ENCODE peak calls at places on chromosomes 1 and 21, in six cellular contexts. Q is esophagus squamous epithelium; D is tibial nerve; Y is spleen; J is CD8-positive, alpha-beta T cell; V is stomach. M is an unnamed sample.

GRCh38 chr1:99441234-99442095 is 177.2 kb downstream of the PLPPR4 start:
- DNase-seq in Q (no peak), D (no peak), Y (no peak), J (no peak), V (no peak), M (no peak)

GRCh38 chr1:185426761-185427698 is 110.0 kb upstream of the IVNS1ABP start:
- DNase-seq in Q (no peak), D (peak), Y (no peak), J (no peak), V (no peak), M (no peak)

GRCh38 chr21:14968821-14969220 is 96.0 kb downstream of the NRIP1 start:
- DNase-seq in Q (no peak), D (no peak), Y (no peak), J (no peak), V (no peak), M (no peak)

GRCh38 chr1:47837866-47838561 is 159.2 kb downstream of the TRABD2B start:
- DNase-seq in Q (no peak), D (no peak), Y (peak), J (no peak), V (peak), M (peak)

GRCh38 chr1:2384941-2385481 is 6.3 kb downstream of the MORN1 start:
- DNase-seq in Q (no peak), D (no peak), Y (peak), J (no peak), V (no peak), M (no peak)

GRCh38 chr1:100736324-100736723 is 16.8 kb downstream of the VCAM1 start:
- DNase-seq in Q (no peak), D (no peak), Y (no peak), J (no peak), V (no peak), M (no peak)

GRCh38 chr21:34836933-34837505 is 168.2 kb downstream of the CLIC6 start:
- DNase-seq in Q (no peak), D (no peak), Y (no peak), J (no peak), V (no peak), M (no peak)

GRCh38 chr21:31872452-31873274 is at the start of gene HUNK:
- DNase-seq in Q (no peak), D (no peak), Y (peak), J (no peak), V (no peak), M (peak)

GRCh38 chr1:18949689-18950414 is 6.6 kb downstream of the IFFO2 start:
- DNase-seq in Q (no peak), D (no peak), Y (no peak), J (no peak), V (no peak), M (no peak)

GRCh38 chr1:180580237-180580636 is 21.5 kb downstream of the OVAAL start:
- DNase-seq in Q (no peak), D (no peak), Y (no peak), J (no peak), V (peak), M (peak)

DNA sequence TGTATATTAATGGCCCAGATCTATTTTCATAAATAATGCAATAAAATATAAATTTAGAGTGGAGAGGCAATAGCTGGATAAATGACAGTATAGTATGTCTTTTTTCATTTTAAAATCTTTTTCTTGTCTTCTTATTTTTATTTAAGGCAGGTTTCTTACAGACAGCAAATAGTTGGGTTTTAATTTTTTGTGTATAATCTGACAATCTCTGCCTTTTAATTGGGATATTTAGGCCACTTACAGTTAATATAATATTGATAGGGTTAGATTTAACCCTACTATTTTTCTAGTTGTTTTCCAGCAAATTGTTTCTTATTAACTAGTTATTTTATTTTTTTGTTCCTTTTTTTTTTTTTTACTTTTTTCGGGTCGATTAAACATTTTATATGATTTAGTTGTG is 23.3 kb upstream of the KCTD3 start:
- DNase-seq in Q (no peak), D (no peak), Y (no peak), J (no peak), V (no peak), M (no peak)
- H3K27ac ChIP-seq in Q (no peak), D (no peak), Y (no peak), J (no peak), V (no peak), M (no peak)

DNA sequence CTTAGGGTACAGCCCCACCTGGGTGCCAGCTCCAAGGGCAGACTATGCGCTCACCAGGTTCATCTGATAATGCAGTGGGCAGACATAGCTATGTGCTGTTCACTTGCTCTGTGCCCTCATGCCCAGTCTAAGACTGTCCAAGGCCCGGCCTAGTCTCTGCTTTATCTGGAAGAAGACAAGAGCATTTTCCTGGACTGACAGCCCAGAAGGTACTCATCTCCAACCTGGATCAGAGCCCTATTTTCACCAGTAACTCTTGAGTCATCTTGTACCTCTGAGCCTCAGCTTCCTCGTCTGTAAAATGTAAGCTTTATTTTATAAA is 28.5 kb upstream of the LRRC8C start:
- DNase-seq in Q (no peak), D (no peak), Y (no peak), J (no peak), V (no peak), M (no peak)
- H3K27ac ChIP-seq in Q (no peak), D (peak), Y (peak), J (no peak), V (no peak), M (no peak)

DNA sequence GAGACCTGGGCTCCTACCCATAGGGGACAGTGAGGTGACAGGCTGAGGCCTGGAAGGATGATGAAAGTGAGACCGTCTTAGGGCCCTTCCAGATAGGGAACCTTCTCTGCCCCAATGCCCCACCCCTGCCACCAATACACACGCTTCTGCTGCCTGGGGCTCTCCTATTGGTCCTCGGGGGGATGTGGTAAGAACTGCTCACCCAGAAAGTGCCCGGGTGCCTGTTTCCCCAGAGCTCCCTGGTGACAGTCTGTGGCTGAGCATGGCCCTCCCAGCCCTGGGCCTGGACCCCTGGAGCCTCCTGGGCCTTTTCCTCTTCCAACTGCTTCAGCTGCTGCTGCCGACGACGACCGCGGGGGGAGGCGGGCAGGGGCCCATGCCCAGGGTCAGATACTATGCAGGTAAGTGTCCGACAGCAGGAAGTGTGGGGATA is 948 bp downstream of the SEMA4A start:
- DNase-seq in Q (no peak), D (no peak), Y (peak), J (peak), V (peak), M (no peak)
- H3K27ac ChIP-seq in Q (peak), D (no peak), Y (peak), J (no peak), V (peak), M (peak)

GRCh38 chr1:89725676-89726075 is 92.8 kb downstream of the LRRC8C start:
- DNase-seq in Q (no peak), D (no peak), Y (no peak), J (no peak), V (no peak), M (no peak)

GRCh38 chr1:89723863-89724262 is 90.9 kb downstream of the LRRC8C start:
- DNase-seq in Q (no peak), D (no peak), Y (no peak), J (no peak), V (no peak), M (no peak)

GRCh38 chr1:89723144-89723543 is 90.2 kb downstream of the LRRC8C start:
- DNase-seq in Q (no peak), D (no peak), Y (no peak), J (no peak), V (no peak), M (no peak)

GRCh38 chr1:89724369-89725015 is 91.6 kb downstream of the LRRC8C start:
- DNase-seq in Q (no peak), D (no peak), Y (peak), J (peak), V (no peak), M (no peak)

DNA sequence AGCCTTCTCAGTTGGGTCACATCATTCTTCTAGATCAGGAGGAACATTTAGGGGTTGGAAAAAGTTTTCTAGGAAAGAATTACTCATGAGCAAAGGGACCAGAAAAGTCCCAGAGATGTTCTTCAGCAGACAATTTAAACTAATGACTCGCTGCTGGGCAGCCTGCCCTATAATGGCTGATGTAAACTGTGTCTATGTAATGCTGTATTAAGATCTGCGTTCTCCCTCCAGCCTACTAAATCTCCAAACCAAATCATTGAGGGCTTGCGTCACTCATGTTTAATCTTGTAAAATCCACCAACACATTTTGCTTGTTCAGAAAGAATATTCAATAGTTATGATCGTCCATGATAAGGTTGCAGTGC is 92.1 kb downstream of the LRRC8C start:
- DNase-seq in Q (no peak), D (no peak), Y (no peak), J (no peak), V (no peak), M (no peak)
- H3K27ac ChIP-seq in Q (no peak), D (no peak), Y (peak), J (no peak), V (peak), M (no peak)

GRCh38 chr1:22826630-22827580 is 116.3 kb downstream of the EPHB2 start:
- DNase-seq in Q (no peak), D (no peak), Y (peak), J (no peak), V (peak), M (no peak)
- H3K27ac ChIP-seq in Q (peak), D (no peak), Y (no peak), J (no peak), V (no peak), M (no peak)

GRCh38 chr1:202270871-202271326 is 70.8 kb downstream of the UBE2T start:
- DNase-seq in Q (no peak), D (no peak), Y (peak), J (no peak), V (peak), M (no peak)
- H3K27ac ChIP-seq in Q (no peak), D (no peak), Y (no peak), J (no peak), V (no peak), M (no peak)

GRCh38 chr1:85607913-85608250 is 27.3 kb downstream of the CCN1 start:
- DNase-seq in Q (no peak), D (no peak), Y (no peak), J (no peak), V (no peak), M (no peak)

GRCh38 chr1:85608851-85609250 is 28.3 kb downstream of the CCN1 start:
- DNase-seq in Q (no peak), D (no peak), Y (no peak), J (no peak), V (no peak), M (no peak)

GRCh38 chr1:85606414-85606800 is 25.8 kb downstream of the CCN1 start:
- DNase-seq in Q (no peak), D (no peak), Y (no peak), J (no peak), V (no peak), M (no peak)

GRCh38 chr1:85605519-85606413 is 25.2 kb downstream of the CCN1 start:
- DNase-seq in Q (no peak), D (no peak), Y (no peak), J (no peak), V (no peak), M (peak)

DNA sequence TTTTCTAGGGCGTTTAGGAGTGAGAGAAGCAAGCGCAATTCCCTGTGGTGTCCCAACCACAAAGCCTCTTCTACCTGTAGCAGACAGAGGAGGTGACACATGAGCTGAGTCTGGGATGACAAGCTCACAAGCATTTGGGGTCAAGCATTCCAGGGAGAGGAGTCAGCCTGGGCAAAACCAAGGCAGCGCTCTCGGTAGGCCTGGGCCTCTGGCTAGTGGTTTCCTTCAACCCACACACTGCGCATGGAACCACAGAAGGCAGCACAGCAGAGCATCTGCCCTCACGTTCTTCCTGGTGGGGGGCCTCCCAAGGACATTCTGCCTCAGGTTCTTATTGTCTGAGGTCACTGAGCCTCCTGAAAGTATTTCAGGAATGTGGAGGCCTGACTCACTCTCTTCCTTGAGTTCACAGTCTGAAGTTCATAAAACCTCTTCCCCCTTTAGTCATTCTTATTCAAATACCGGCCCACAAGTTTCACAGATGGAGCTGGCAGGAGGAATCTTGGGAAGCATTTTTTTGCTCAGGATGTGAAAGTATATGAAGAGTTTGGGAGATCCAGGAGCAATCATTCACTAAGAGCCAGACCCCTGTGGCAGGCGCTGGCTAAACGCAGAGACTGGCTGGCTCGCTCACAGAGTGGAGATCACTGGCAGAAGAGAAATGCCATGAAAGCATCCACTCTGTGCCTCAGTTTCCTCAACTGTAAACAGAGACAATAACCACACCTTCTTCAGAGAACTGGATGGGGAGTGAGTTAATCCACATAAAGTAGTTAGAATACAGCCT is 26.8 kb downstream of the CCN1 start:
- DNase-seq in Q (no peak), D (no peak), Y (no peak), J (no peak), V (no peak), M (peak)
- H3K27ac ChIP-seq in Q (no peak), D (no peak), Y (no peak), J (no peak), V (no peak), M (no peak)

GRCh38 chr1:11795238-11795890 is 10.4 kb downstream of the MTHFR start:
- DNase-seq in Q (no peak), D (no peak), Y (peak), J (no peak), V (no peak), M (no peak)

GRCh38 chr1:11794446-11795237 is 11.1 kb downstream of the MTHFR start:
- DNase-seq in Q (no peak), D (no peak), Y (peak), J (no peak), V (no peak), M (no peak)

GRCh38 chr1:11797525-11798216 is 8.1 kb downstream of the MTHFR start:
- DNase-seq in Q (no peak), D (peak), Y (peak), J (no peak), V (no peak), M (no peak)

GRCh38 chr1:11793819-11794218 is 11.9 kb downstream of the MTHFR start:
- DNase-seq in Q (no peak), D (no peak), Y (peak), J (no peak), V (no peak), M (no peak)

DNA sequence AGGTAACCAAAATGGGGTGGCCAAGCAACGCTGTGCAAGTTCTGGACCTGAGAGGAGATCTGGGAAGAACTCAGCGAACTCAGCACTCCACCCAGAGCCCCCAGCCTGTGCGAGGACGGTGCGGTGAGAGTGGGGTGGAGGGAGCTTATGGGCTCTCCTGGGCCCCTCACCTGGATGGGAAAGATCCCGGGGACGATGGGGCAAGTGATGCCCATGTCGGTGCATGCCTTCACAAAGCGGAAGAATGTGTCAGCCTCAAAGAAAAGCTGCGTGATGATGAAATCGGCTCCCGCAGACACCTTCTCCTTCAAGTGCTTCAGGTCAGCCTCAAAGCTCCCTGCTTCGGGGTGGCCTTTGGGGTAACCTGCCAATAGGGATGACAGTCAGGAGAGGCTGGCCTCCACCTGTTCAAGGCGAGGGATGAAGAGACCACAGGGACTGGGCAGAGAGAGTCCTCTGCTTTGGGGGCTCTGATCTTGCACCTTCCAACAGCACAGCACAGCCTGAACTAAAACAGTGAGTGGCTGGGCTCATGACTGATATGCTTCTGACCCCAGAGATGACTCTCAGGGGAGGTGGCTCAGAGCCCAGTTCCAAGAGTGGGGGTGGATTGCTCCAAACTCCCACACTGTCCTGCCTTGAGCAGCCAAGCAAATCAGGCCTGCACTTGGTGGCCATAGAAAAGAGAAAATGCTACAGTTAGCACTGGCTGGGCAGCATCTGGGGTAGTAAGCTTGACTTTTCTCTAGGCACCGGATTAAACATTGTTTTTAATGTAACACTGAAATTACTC is 9.5 kb downstream of the MTHFR start:
- DNase-seq in Q (no peak), D (no peak), Y (peak), J (no peak), V (no peak), M (no peak)
- H3K27ac ChIP-seq in Q (no peak), D (peak), Y (peak), J (no peak), V (no peak), M (no peak)

DNA sequence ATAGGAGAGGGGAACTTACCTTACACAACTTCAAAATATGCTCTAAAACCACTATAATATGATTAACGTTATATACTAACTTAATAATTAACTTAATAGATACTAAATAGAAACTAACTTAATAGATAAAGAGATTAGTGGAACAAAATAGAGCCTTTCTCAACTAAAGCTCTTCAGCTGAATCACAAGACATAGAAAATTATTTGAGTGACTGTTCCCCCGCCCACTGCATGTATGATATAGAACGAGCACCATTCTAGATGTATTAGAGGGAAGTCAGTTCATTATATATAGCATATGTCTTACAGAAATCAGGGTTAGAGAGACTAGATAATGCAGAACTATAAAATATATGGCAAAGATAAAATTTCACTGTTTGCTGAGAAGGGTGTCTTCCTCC is 16.3 kb downstream of the LYPLAL1 start:
- DNase-seq in Q (no peak), D (no peak), Y (no peak), J (no peak), V (no peak), M (no peak)
- H3K27ac ChIP-seq in Q (no peak), D (no peak), Y (no peak), J (no peak), V (no peak), M (no peak)

M was measured in small intestine.